ENCODE peak calls at places on chromosomes 7 and 10, in six cellular contexts. One of them, this sample, is unnamed.

GRCh38 chr7:126657599-126658358 is 595.0 kb downstream of the GRM8 start:
- DNase-seq in IMR-90: no peak
- DNase-seq in heart left ventricle: no peak
- DNase-seq in fibroblast of pulmonary artery: no peak
- DNase-seq in A549: no peak
- DNase-seq in kidney epithelial cell: no peak
- DNase-seq in this sample: no peak

GRCh38 chr7:44980393-44981034 is 1.7 kb upstream of the MYO1G start:
- DNase-seq in A549: no peak
- DNase-seq in fibroblast of pulmonary artery: peak
- DNase-seq in IMR-90: peak
- DNase-seq in kidney epithelial cell: no peak
- DNase-seq in heart left ventricle: no peak
- DNase-seq in this sample: no peak

GRCh38 chr7:131108212-131108980 is 219.3 kb upstream of the MKLN1 start:
- DNase-seq in IMR-90: peak
- DNase-seq in heart left ventricle: no peak
- DNase-seq in fibroblast of pulmonary artery: peak
- DNase-seq in A549: no peak
- DNase-seq in kidney epithelial cell: no peak
- DNase-seq in this sample: no peak

GRCh38 chr7:150686030-150686626 is 622 bp downstream of the GIMAP2 start:
- DNase-seq in IMR-90: no peak
- DNase-seq in fibroblast of pulmonary artery: no peak
- DNase-seq in heart left ventricle: no peak
- DNase-seq in A549: no peak
- DNase-seq in kidney epithelial cell: no peak
- DNase-seq in this sample: no peak

GRCh38 chr10:102613286-102613685 is 31.0 kb upstream of the TRIM8 start:
- DNase-seq in A549: no peak
- DNase-seq in IMR-90: no peak
- DNase-seq in heart left ventricle: no peak
- DNase-seq in fibroblast of pulmonary artery: no peak
- DNase-seq in kidney epithelial cell: no peak
- DNase-seq in this sample: no peak

GRCh38 chr10:91197044-91197651 is 23.3 kb upstream of the PCGF5 start:
- DNase-seq in A549: no peak
- DNase-seq in heart left ventricle: no peak
- DNase-seq in IMR-90: peak
- DNase-seq in kidney epithelial cell: no peak
- DNase-seq in fibroblast of pulmonary artery: peak
- DNase-seq in this sample: no peak

GRCh38 chr10:21314234-21314633 is 211.2 kb downstream of the SKIDA1 start:
- DNase-seq in A549: no peak
- DNase-seq in IMR-90: no peak
- DNase-seq in fibroblast of pulmonary artery: peak
- DNase-seq in heart left ventricle: no peak
- DNase-seq in kidney epithelial cell: no peak
- DNase-seq in this sample: no peak

GRCh38 chr10:27660705-27661104 is 84.9 kb downstream of the MKX start:
- DNase-seq in A549: no peak
- DNase-seq in fibroblast of pulmonary artery: no peak
- DNase-seq in kidney epithelial cell: no peak
- DNase-seq in IMR-90: no peak
- DNase-seq in heart left ventricle: no peak
- DNase-seq in this sample: no peak

GRCh38 chr7:21261627-21262564 is 166.0 kb upstream of the SP4 start:
- DNase-seq in kidney epithelial cell: no peak
- DNase-seq in A549: peak
- DNase-seq in heart left ventricle: no peak
- DNase-seq in IMR-90: peak
- DNase-seq in fibroblast of pulmonary artery: peak
- DNase-seq in this sample: no peak

GRCh38 chr7:34339061-34339526 is 318.9 kb upstream of the NPSR1 start:
- DNase-seq in heart left ventricle: no peak
- DNase-seq in IMR-90: no peak
- DNase-seq in A549: no peak
- DNase-seq in fibroblast of pulmonary artery: peak
- DNase-seq in kidney epithelial cell: no peak
- DNase-seq in this sample: peak

GRCh38 chr10:4941540-4942330 is 21.5 kb upstream of the AKR1C1 start:
- DNase-seq in IMR-90: peak
- DNase-seq in kidney epithelial cell: no peak
- DNase-seq in fibroblast of pulmonary artery: peak
- DNase-seq in heart left ventricle: no peak
- DNase-seq in A549: peak
- DNase-seq in this sample: no peak

GRCh38 chr7:18916826-18917225 is 200.6 kb downstream of the TWIST1 start:
- DNase-seq in kidney epithelial cell: no peak
- DNase-seq in IMR-90: no peak
- DNase-seq in A549: no peak
- DNase-seq in heart left ventricle: no peak
- DNase-seq in fibroblast of pulmonary artery: no peak
- DNase-seq in this sample: no peak

GRCh38 chr7:93551063-93551895 is 23.2 kb downstream of the CALCR start:
- DNase-seq in A549: peak
- DNase-seq in kidney epithelial cell: peak
- DNase-seq in fibroblast of pulmonary artery: peak
- DNase-seq in heart left ventricle: no peak
- DNase-seq in IMR-90: peak
- DNase-seq in this sample: no peak

GRCh38 chr10:71646592-71647292 is 72.8 kb downstream of the C10orf105 start:
- DNase-seq in heart left ventricle: no peak
- DNase-seq in A549: no peak
- DNase-seq in IMR-90: no peak
- DNase-seq in fibroblast of pulmonary artery: no peak
- DNase-seq in kidney epithelial cell: no peak
- DNase-seq in this sample: no peak

GRCh38 chr10:98141484-98142073 is 7.1 kb downstream of the R3HCC1L start:
- DNase-seq in fibroblast of pulmonary artery: no peak
- DNase-seq in heart left ventricle: no peak
- DNase-seq in kidney epithelial cell: no peak
- DNase-seq in IMR-90: no peak
- DNase-seq in A549: no peak
- DNase-seq in this sample: no peak

GRCh38 chr10:84665883-84666463 is 337.6 kb downstream of the CCSER2 start:
- DNase-seq in IMR-90: no peak
- DNase-seq in fibroblast of pulmonary artery: no peak
- DNase-seq in A549: peak
- DNase-seq in kidney epithelial cell: no peak
- DNase-seq in heart left ventricle: no peak
- DNase-seq in this sample: no peak

GRCh38 chr7:100801833-100802568 is 25.3 kb downstream of the EPHB4 start:
- DNase-seq in heart left ventricle: no peak
- DNase-seq in IMR-90: peak
- DNase-seq in fibroblast of pulmonary artery: peak
- DNase-seq in A549: peak
- DNase-seq in kidney epithelial cell: peak
- DNase-seq in this sample: no peak

GRCh38 chr10:119598397-119598796 is 1.6 kb upstream of the TIAL1 start:
- DNase-seq in fibroblast of pulmonary artery: no peak
- DNase-seq in A549: no peak
- DNase-seq in kidney epithelial cell: no peak
- DNase-seq in IMR-90: no peak
- DNase-seq in heart left ventricle: no peak
- DNase-seq in this sample: no peak

GRCh38 chr7:132784406-132784805 is 208.1 kb upstream of the PLXNA4 start:
- DNase-seq in IMR-90: no peak
- DNase-seq in heart left ventricle: no peak
- DNase-seq in fibroblast of pulmonary artery: no peak
- DNase-seq in kidney epithelial cell: no peak
- DNase-seq in A549: no peak
- DNase-seq in this sample: no peak

GRCh38 chr7:106423836-106424475 is 139.2 kb upstream of the NAMPT start:
- DNase-seq in fibroblast of pulmonary artery: no peak
- DNase-seq in IMR-90: no peak
- DNase-seq in A549: no peak
- DNase-seq in heart left ventricle: no peak
- DNase-seq in kidney epithelial cell: no peak
- DNase-seq in this sample: no peak

GRCh38 chr7:77339726-77340125 is 76.4 kb downstream of the GSAP start:
- DNase-seq in IMR-90: no peak
- DNase-seq in fibroblast of pulmonary artery: no peak
- DNase-seq in heart left ventricle: no peak
- DNase-seq in A549: no peak
- DNase-seq in kidney epithelial cell: no peak
- DNase-seq in this sample: no peak

GRCh38 chr10:101001225-101002035 is 1.8 kb downstream of the LZTS2 start:
- DNase-seq in kidney epithelial cell: no peak
- DNase-seq in A549: no peak
- DNase-seq in IMR-90: peak
- DNase-seq in heart left ventricle: peak
- DNase-seq in fibroblast of pulmonary artery: peak
- DNase-seq in this sample: no peak

GRCh38 chr7:15686209-15686956 is at the start of gene MEOX2:
- DNase-seq in heart left ventricle: peak
- DNase-seq in IMR-90: peak
- DNase-seq in A549: peak
- DNase-seq in fibroblast of pulmonary artery: peak
- DNase-seq in kidney epithelial cell: no peak
- DNase-seq in this sample: no peak

GRCh38 chr10:68561804-68562649 is 1.9 kb downstream of the TET1 start:
- DNase-seq in IMR-90: no peak
- DNase-seq in heart left ventricle: no peak
- DNase-seq in fibroblast of pulmonary artery: peak
- DNase-seq in kidney epithelial cell: no peak
- DNase-seq in A549: no peak
- DNase-seq in this sample: no peak

GRCh38 chr10:68560201-68560915 is at the start of gene TET1:
- DNase-seq in heart left ventricle: peak
- DNase-seq in IMR-90: peak
- DNase-seq in kidney epithelial cell: no peak
- DNase-seq in A549: peak
- DNase-seq in fibroblast of pulmonary artery: peak
- DNase-seq in this sample: no peak

GRCh38 chr10:68564712-68565111 is 4.6 kb downstream of the TET1 start:
- DNase-seq in A549: no peak
- DNase-seq in kidney epithelial cell: no peak
- DNase-seq in heart left ventricle: no peak
- DNase-seq in fibroblast of pulmonary artery: no peak
- DNase-seq in IMR-90: no peak
- DNase-seq in this sample: no peak

GRCh38 chr10:68560916-68561691 is 967 bp downstream of the TET1 start:
- DNase-seq in fibroblast of pulmonary artery: no peak
- DNase-seq in heart left ventricle: peak
- DNase-seq in IMR-90: peak
- DNase-seq in kidney epithelial cell: no peak
- DNase-seq in A549: no peak
- DNase-seq in this sample: no peak

DNA sequence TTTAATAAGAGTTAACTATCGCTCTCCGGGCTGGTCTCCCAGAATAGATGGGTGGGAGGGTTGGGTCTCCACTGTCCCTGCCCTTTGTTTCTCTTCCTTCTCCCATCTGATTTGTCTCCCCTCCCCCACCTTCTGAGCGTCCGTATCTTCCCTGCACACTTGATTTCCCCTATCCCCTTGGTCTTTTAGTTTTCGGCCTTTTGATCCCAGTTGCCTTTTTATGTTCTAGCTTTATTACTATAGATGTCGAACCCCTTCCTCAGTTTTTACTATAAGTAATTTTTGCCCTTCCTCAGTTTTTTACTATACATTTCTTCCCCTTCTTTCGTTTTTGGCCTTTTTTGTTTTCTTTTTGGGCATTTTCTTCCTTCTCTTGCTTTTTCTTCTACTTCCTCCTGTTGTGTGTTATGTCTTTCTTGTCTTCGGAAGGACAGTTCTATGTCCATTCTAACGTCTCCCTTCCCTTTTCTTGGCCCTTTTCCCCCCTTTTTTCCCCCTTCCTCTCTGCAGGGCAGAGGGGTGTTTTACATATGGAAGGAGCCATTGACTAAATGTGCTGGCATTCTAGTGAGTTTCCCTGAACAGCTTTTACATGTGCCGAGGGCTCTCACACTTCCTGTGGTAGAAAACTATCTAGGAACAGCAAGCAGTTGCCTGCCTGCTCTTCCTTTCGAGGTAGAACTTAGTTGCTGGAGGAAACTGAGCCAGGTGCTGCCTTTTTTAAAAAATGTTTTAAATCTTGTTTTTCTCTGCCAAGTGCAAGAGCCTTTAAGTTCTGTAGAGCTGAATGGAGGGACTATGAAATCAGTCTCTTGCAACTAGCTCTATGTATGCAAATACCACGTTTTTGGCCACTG is 2.8 kb downstream of the TET1 start:
- DNase-seq in heart left ventricle: no peak
- DNase-seq in A549: no peak
- DNase-seq in kidney epithelial cell: no peak
- DNase-seq in IMR-90: peak
- DNase-seq in fibroblast of pulmonary artery: peak
- DNase-seq in this sample: no peak
- H3K4me3 ChIP-seq in heart left ventricle: peak
- H3K4me3 ChIP-seq in A549: no peak
- H3K4me3 ChIP-seq in kidney epithelial cell: peak
- H3K4me3 ChIP-seq in IMR-90: peak
- H3K4me3 ChIP-seq in fibroblast of pulmonary artery: peak
- H3K4me3 ChIP-seq in this sample: no peak

DNA sequence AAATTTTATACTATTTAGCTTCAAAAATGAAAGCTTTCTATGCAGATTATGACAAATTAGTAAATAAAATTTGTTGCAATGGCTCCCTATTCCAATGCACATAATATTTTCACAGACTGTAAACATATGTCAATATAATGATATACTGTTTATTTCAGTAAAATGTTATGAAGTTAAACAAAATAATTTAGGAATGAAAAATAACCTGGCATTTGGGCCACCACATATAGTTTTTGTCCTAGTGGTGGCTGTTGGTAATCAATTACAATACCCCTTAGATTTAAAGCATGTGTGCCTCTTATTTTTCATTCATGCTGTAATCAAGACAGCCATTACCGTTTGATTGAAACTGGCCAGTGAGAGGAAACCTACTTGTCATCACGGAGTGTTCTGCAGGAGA is 928.5 kb upstream of the KCND2 start:
- DNase-seq in A549: no peak
- DNase-seq in IMR-90: no peak
- DNase-seq in heart left ventricle: no peak
- DNase-seq in kidney epithelial cell: no peak
- DNase-seq in fibroblast of pulmonary artery: no peak
- DNase-seq in this sample: no peak
- TF ChIP-seq CTCF in A549: no peak
- TF ChIP-seq CTCF in IMR-90: no peak
- TF ChIP-seq CTCF in heart left ventricle: no peak
- TF ChIP-seq CTCF in kidney epithelial cell: no peak
- TF ChIP-seq CTCF in fibroblast of pulmonary artery: no peak
- TF ChIP-seq CTCF in this sample: no peak

GRCh38 chr10:105844653-105845052 is 1203.6 kb downstream of the SORCS3 start:
- DNase-seq in heart left ventricle: no peak
- DNase-seq in IMR-90: no peak
- DNase-seq in A549: no peak
- DNase-seq in kidney epithelial cell: no peak
- DNase-seq in fibroblast of pulmonary artery: no peak
- DNase-seq in this sample: no peak

GRCh38 chr10:105840288-105840770 is 1199.2 kb downstream of the SORCS3 start:
- DNase-seq in A549: no peak
- DNase-seq in fibroblast of pulmonary artery: peak
- DNase-seq in kidney epithelial cell: no peak
- DNase-seq in IMR-90: no peak
- DNase-seq in heart left ventricle: no peak
- DNase-seq in this sample: no peak

GRCh38 chr10:105843786-105844560 is 1202.9 kb downstream of the SORCS3 start:
- DNase-seq in fibroblast of pulmonary artery: no peak
- DNase-seq in kidney epithelial cell: no peak
- DNase-seq in A549: no peak
- DNase-seq in IMR-90: no peak
- DNase-seq in heart left ventricle: no peak
- DNase-seq in this sample: no peak
- H3K4me3 ChIP-seq in fibroblast of pulmonary artery: no peak
- H3K4me3 ChIP-seq in kidney epithelial cell: no peak
- H3K4me3 ChIP-seq in A549: no peak
- H3K4me3 ChIP-seq in IMR-90: no peak
- H3K4me3 ChIP-seq in heart left ventricle: no peak
- H3K4me3 ChIP-seq in this sample: no peak

GRCh38 chr7:86911703-86912102 is 147.8 kb downstream of the ELAPOR2 start:
- DNase-seq in IMR-90: no peak
- DNase-seq in A549: no peak
- DNase-seq in fibroblast of pulmonary artery: no peak
- DNase-seq in heart left ventricle: no peak
- DNase-seq in kidney epithelial cell: no peak
- DNase-seq in this sample: no peak
- TF ChIP-seq CTCF in IMR-90: no peak
- TF ChIP-seq CTCF in A549: no peak
- TF ChIP-seq CTCF in fibroblast of pulmonary artery: no peak
- TF ChIP-seq CTCF in heart left ventricle: no peak
- TF ChIP-seq CTCF in kidney epithelial cell: no peak
- TF ChIP-seq CTCF in this sample: peak

This sample was measured in epithelial cell of proximal tubule.